ENCODE peak calls at places on chromosomes 12 and 14, in seven cellular contexts. Z is posterior cingulate gyrus, N is HEK293T, C is Ammon's horn, E is NCI-H2081, Y is breast epithelium, T is GM10248. L is an unnamed sample.

GRCh38 chr14:95149441-95149840 is 7.9 kb downstream of the DICER1 start:
- DNase-seq in Z (no peak), N (no peak), C (no peak), E (no peak), Y (no peak), T (no peak), L (no peak)

GRCh38 chr12:33192226-33192625 is 247.4 kb downstream of the SYT10 start:
- DNase-seq in Z (no peak), N (no peak), C (no peak), E (no peak), Y (no peak), T (no peak), L (no peak)

GRCh38 chr12:105659355-105660075 is 329.0 kb downstream of the C12orf75 start:
- DNase-seq in Z (no peak), N (no peak), C (peak), E (no peak), Y (no peak), T (no peak), L (no peak)

GRCh38 chr12:47888127-47888819 is 16.5 kb downstream of the VDR start:
- DNase-seq in Z (no peak), N (no peak), C (no peak), E (no peak), Y (no peak), T (no peak), L (no peak)

GRCh38 chr12:106328735-106329134 is 26.2 kb downstream of the TCP11L2 start:
- DNase-seq in Z (no peak), N (no peak), C (no peak), E (no peak), Y (no peak), T (no peak), L (no peak)

GRCh38 chr12:795305-795704 is 42.9 kb downstream of the WNK1 start:
- DNase-seq in Z (no peak), N (no peak), C (no peak), E (no peak), Y (no peak), T (no peak), L (no peak)

GRCh38 chr14:23376477-23377200 is at the start of gene CMTM5:
- DNase-seq in Z (peak), N (no peak), C (peak), E (no peak), Y (no peak), T (no peak), L (peak)

GRCh38 chr14:21059842-21060589 is 2.4 kb downstream of the RNASE8 start:
- DNase-seq in Z (no peak), N (no peak), C (peak), E (no peak), Y (no peak), T (no peak), L (no peak)

GRCh38 chr12:572532-572899 is 90.7 kb downstream of the NINJ2 start:
- DNase-seq in Z (no peak), N (no peak), C (no peak), E (no peak), Y (peak), T (no peak), L (no peak)

GRCh38 chr12:110281549-110282342 is 699 bp downstream of the ATP2A2 start:
- DNase-seq in Z (peak), N (peak), C (peak), E (no peak), Y (peak), T (peak), L (no peak)

GRCh38 chr12:19369691-19370148 is 69.6 kb upstream of the AEBP2 start:
- DNase-seq in Z (no peak), N (peak), C (peak), E (no peak), Y (no peak), T (no peak), L (no peak)

GRCh38 chr12:6535697-6535946 is 1.3 kb downstream of the GAPDH start:
- DNase-seq in Z (no peak), N (no peak), C (no peak), E (no peak), Y (no peak), T (no peak), L (no peak)

GRCh38 chr12:22709292-22709691 is 84.3 kb downstream of the ETNK1 start:
- DNase-seq in Z (no peak), N (peak), C (peak), E (peak), Y (no peak), T (peak), L (no peak)

GRCh38 chr12:104281636-104282035 is 21.9 kb upstream of the EID3 start:
- DNase-seq in Z (no peak), N (no peak), C (no peak), E (no peak), Y (no peak), T (no peak), L (no peak)

GRCh38 chr14:69625299-69626131 is 14.1 kb downstream of the SUSD6 start:
- DNase-seq in Z (peak), N (no peak), C (peak), E (no peak), Y (no peak), T (peak), L (peak)

L was measured in dorsolateral prefrontal cortex.